ENCODE peak calls at places on chromosomes 2 and 18, in five cellular contexts. One of them, this sample, is unnamed.

GRCh38 chr2:166134252-166135151 is 6.7 kb upstream of the SCN1A start:
- DNase-seq in HuH-7: peak; percentile 28
- DNase-seq in cardiac fibroblast: no peak
- DNase-seq in activated naive CD4-positive, alpha-beta T cell treated with anti-CD3 and anti-CD28 coated beads for 36 hours: no peak
- DNase-seq in transverse colon: no peak
- DNase-seq in this sample: no peak

GRCh38 chr18:59085126-59085794 is 54.4 kb upstream of the SEC11C start:
- DNase-seq in cardiac fibroblast: no peak
- DNase-seq in activated naive CD4-positive, alpha-beta T cell treated with anti-CD3 and anti-CD28 coated beads for 36 hours: no peak
- DNase-seq in transverse colon: no peak
- DNase-seq in HuH-7: no peak
- DNase-seq in this sample: no peak

GRCh38 chr2:239394978-239395377 is 5.8 kb downstream of the HDAC4 start:
- DNase-seq in HuH-7: no peak
- DNase-seq in cardiac fibroblast: no peak
- DNase-seq in activated naive CD4-positive, alpha-beta T cell treated with anti-CD3 and anti-CD28 coated beads for 36 hours: peak; percentile 0
- DNase-seq in transverse colon: peak; percentile 4
- DNase-seq in this sample: no peak

GRCh38 chr2:231890896-231891513 is 35.2 kb downstream of the NPPC start:
- DNase-seq in transverse colon: no peak
- DNase-seq in activated naive CD4-positive, alpha-beta T cell treated with anti-CD3 and anti-CD28 coated beads for 36 hours: no peak
- DNase-seq in cardiac fibroblast: no peak
- DNase-seq in HuH-7: no peak
- DNase-seq in this sample: peak; percentile 99

GRCh38 chr2:215775106-215775505 is 238.2 kb downstream of the MREG start:
- DNase-seq in HuH-7: no peak
- DNase-seq in cardiac fibroblast: peak; percentile 68
- DNase-seq in transverse colon: no peak
- DNase-seq in activated naive CD4-positive, alpha-beta T cell treated with anti-CD3 and anti-CD28 coated beads for 36 hours: no peak
- DNase-seq in this sample: no peak

GRCh38 chr2:59896499-59896898 is 657.0 kb downstream of the BCL11A start:
- DNase-seq in cardiac fibroblast: no peak
- DNase-seq in transverse colon: no peak
- DNase-seq in HuH-7: no peak
- DNase-seq in activated naive CD4-positive, alpha-beta T cell treated with anti-CD3 and anti-CD28 coated beads for 36 hours: no peak
- DNase-seq in this sample: no peak

GRCh38 chr2:25528173-25528572 is 145.2 kb downstream of the DTNB start:
- DNase-seq in HuH-7: no peak
- DNase-seq in activated naive CD4-positive, alpha-beta T cell treated with anti-CD3 and anti-CD28 coated beads for 36 hours: no peak
- DNase-seq in cardiac fibroblast: peak; percentile 76
- DNase-seq in transverse colon: no peak
- DNase-seq in this sample: no peak

GRCh38 chr2:226487573-226487972 is 312.0 kb downstream of the IRS1 start:
- DNase-seq in HuH-7: no peak
- DNase-seq in cardiac fibroblast: no peak
- DNase-seq in activated naive CD4-positive, alpha-beta T cell treated with anti-CD3 and anti-CD28 coated beads for 36 hours: no peak
- DNase-seq in transverse colon: no peak
- DNase-seq in this sample: no peak

GRCh38 chr2:160664603-160665145 is 171.1 kb upstream of the RBMS1 start:
- DNase-seq in HuH-7: no peak
- DNase-seq in transverse colon: no peak
- DNase-seq in cardiac fibroblast: no peak
- DNase-seq in activated naive CD4-positive, alpha-beta T cell treated with anti-CD3 and anti-CD28 coated beads for 36 hours: no peak
- DNase-seq in this sample: no peak

GRCh38 chr2:197086500-197086899 is 160.0 kb upstream of the PGAP1 start:
- DNase-seq in cardiac fibroblast: no peak
- DNase-seq in activated naive CD4-positive, alpha-beta T cell treated with anti-CD3 and anti-CD28 coated beads for 36 hours: no peak
- DNase-seq in HuH-7: no peak
- DNase-seq in transverse colon: no peak
- DNase-seq in this sample: no peak

GRCh38 chr2:233242231-233242917 is 9.1 kb upstream of the ATG16L1 start:
- DNase-seq in transverse colon: no peak
- DNase-seq in activated naive CD4-positive, alpha-beta T cell treated with anti-CD3 and anti-CD28 coated beads for 36 hours: no peak
- DNase-seq in cardiac fibroblast: peak; percentile 59
- DNase-seq in HuH-7: no peak
- DNase-seq in this sample: no peak

GRCh38 chr18:49017813-49018552 is 67.2 kb upstream of the SMAD7 start:
- DNase-seq in cardiac fibroblast: no peak
- DNase-seq in transverse colon: peak; percentile 6
- DNase-seq in activated naive CD4-positive, alpha-beta T cell treated with anti-CD3 and anti-CD28 coated beads for 36 hours: no peak
- DNase-seq in HuH-7: no peak
- DNase-seq in this sample: no peak

GRCh38 chr2:60352491-60353405 is 200.7 kb downstream of the BCL11A start:
- DNase-seq in activated naive CD4-positive, alpha-beta T cell treated with anti-CD3 and anti-CD28 coated beads for 36 hours: no peak
- DNase-seq in cardiac fibroblast: no peak
- DNase-seq in HuH-7: no peak
- DNase-seq in transverse colon: peak; percentile 27
- DNase-seq in this sample: no peak

GRCh38 chr2:10965241-10965843 is 53.6 kb downstream of the KCNF1 start:
- DNase-seq in transverse colon: no peak
- DNase-seq in cardiac fibroblast: no peak
- DNase-seq in HuH-7: no peak
- DNase-seq in activated naive CD4-positive, alpha-beta T cell treated with anti-CD3 and anti-CD28 coated beads for 36 hours: no peak
- DNase-seq in this sample: no peak

GRCh38 chr2:240878341-240878936 is 9.8 kb downstream of the AGXT start:
- DNase-seq in HuH-7: no peak
- DNase-seq in cardiac fibroblast: no peak
- DNase-seq in transverse colon: no peak
- DNase-seq in activated naive CD4-positive, alpha-beta T cell treated with anti-CD3 and anti-CD28 coated beads for 36 hours: no peak
- DNase-seq in this sample: no peak

GRCh38 chr2:141109633-141110032 is 1021.2 kb downstream of the LRP1B start:
- DNase-seq in activated naive CD4-positive, alpha-beta T cell treated with anti-CD3 and anti-CD28 coated beads for 36 hours: no peak
- DNase-seq in cardiac fibroblast: no peak
- DNase-seq in HuH-7: no peak
- DNase-seq in transverse colon: no peak
- DNase-seq in this sample: no peak

GRCh38 chr2:199144546-199144945 is 313.2 kb downstream of the SATB2 start:
- DNase-seq in cardiac fibroblast: no peak
- DNase-seq in transverse colon: no peak
- DNase-seq in HuH-7: no peak
- DNase-seq in activated naive CD4-positive, alpha-beta T cell treated with anti-CD3 and anti-CD28 coated beads for 36 hours: no peak
- DNase-seq in this sample: no peak

GRCh38 chr2:19070866-19071265 is 287.6 kb downstream of the OSR1 start:
- DNase-seq in cardiac fibroblast: peak; percentile 4
- DNase-seq in activated naive CD4-positive, alpha-beta T cell treated with anti-CD3 and anti-CD28 coated beads for 36 hours: no peak
- DNase-seq in HuH-7: no peak
- DNase-seq in transverse colon: no peak
- DNase-seq in this sample: no peak

GRCh38 chr2:159108178-159108893 is 139.9 kb downstream of the TANC1 start:
- DNase-seq in activated naive CD4-positive, alpha-beta T cell treated with anti-CD3 and anti-CD28 coated beads for 36 hours: no peak
- DNase-seq in transverse colon: no peak
- DNase-seq in cardiac fibroblast: no peak
- DNase-seq in HuH-7: no peak
- DNase-seq in this sample: peak; percentile 34

GRCh38 chr18:21745234-21745633 is 4.6 kb downstream of the MIB1 start:
- DNase-seq in cardiac fibroblast: no peak
- DNase-seq in activated naive CD4-positive, alpha-beta T cell treated with anti-CD3 and anti-CD28 coated beads for 36 hours: no peak
- DNase-seq in transverse colon: no peak
- DNase-seq in HuH-7: no peak
- DNase-seq in this sample: no peak

GRCh38 chr18:13437034-13437433 is 218.5 kb downstream of the LDLRAD4 start:
- DNase-seq in transverse colon: no peak
- DNase-seq in HuH-7: no peak
- DNase-seq in cardiac fibroblast: no peak
- DNase-seq in activated naive CD4-positive, alpha-beta T cell treated with anti-CD3 and anti-CD28 coated beads for 36 hours: no peak
- DNase-seq in this sample: no peak

GRCh38 chr2:229133155-229133772 is 137.8 kb downstream of the PID1 start:
- DNase-seq in transverse colon: peak; percentile 26
- DNase-seq in cardiac fibroblast: peak; percentile 73
- DNase-seq in HuH-7: peak; percentile 22
- DNase-seq in activated naive CD4-positive, alpha-beta T cell treated with anti-CD3 and anti-CD28 coated beads for 36 hours: no peak
- DNase-seq in this sample: peak; percentile 92

GRCh38 chr2:202037086-202037485 is 3.4 kb downstream of the FZD7 start:
- DNase-seq in HuH-7: no peak
- DNase-seq in transverse colon: no peak
- DNase-seq in activated naive CD4-positive, alpha-beta T cell treated with anti-CD3 and anti-CD28 coated beads for 36 hours: no peak
- DNase-seq in cardiac fibroblast: no peak
- DNase-seq in this sample: no peak

GRCh38 chr18:74714796-74715195 is 117.1 kb downstream of the ZNF407 start:
- DNase-seq in transverse colon: no peak
- DNase-seq in cardiac fibroblast: no peak
- DNase-seq in HuH-7: no peak
- DNase-seq in activated naive CD4-positive, alpha-beta T cell treated with anti-CD3 and anti-CD28 coated beads for 36 hours: no peak
- DNase-seq in this sample: no peak

GRCh38 chr18:46398625-46399024 is 258.4 kb downstream of the LOXHD1 start:
- DNase-seq in activated naive CD4-positive, alpha-beta T cell treated with anti-CD3 and anti-CD28 coated beads for 36 hours: no peak
- DNase-seq in HuH-7: no peak
- DNase-seq in transverse colon: no peak
- DNase-seq in cardiac fibroblast: no peak
- DNase-seq in this sample: no peak

GRCh38 chr2:199303814-199304213 is 153.9 kb downstream of the SATB2 start:
- DNase-seq in cardiac fibroblast: peak; percentile 98
- DNase-seq in HuH-7: no peak
- DNase-seq in activated naive CD4-positive, alpha-beta T cell treated with anti-CD3 and anti-CD28 coated beads for 36 hours: no peak
- DNase-seq in transverse colon: no peak
- DNase-seq in this sample: no peak

This sample was measured in NCI-H510A treated with DMSO at 0.1 percent for 48 hours.